ENCODE peak calls at places on chromosome 1, in six cellular contexts. O is choroid plexus epithelial cell, A is breast epithelium, T is GM23338, K is AG04449, H is cardiac fibroblast. V is an unnamed sample.

GRCh38 chr1:231187556-231187955 is 25.7 kb downstream of the TRIM67 start:
- DNase-seq in T (no peak), K (no peak), A (no peak), O (no peak), H (no peak), V (no peak)

GRCh38 chr1:183267646-183268431 is 81.8 kb downstream of the LAMC2 start:
- DNase-seq in T (no peak), A (no peak), H (peak; percentile 96), O (peak; percentile 86), K (peak; percentile 96), V (peak; percentile 98)

GRCh38 chr1:29328897-29329775 is 92.8 kb downstream of the PTPRU start:
- DNase-seq in H (no peak), O (no peak), A (no peak), T (no peak), K (no peak), V (no peak)

GRCh38 chr1:154407021-154407865 is 2.1 kb downstream of the IL6R start:
- DNase-seq in K (no peak), A (no peak), O (no peak), H (no peak), T (no peak), V (peak; percentile 85)

GRCh38 chr1:65955071-65955470 is 162.4 kb downstream of the PDE4B start:
- DNase-seq in T (no peak), O (peak; percentile 13), H (no peak), A (no peak), K (no peak), V (no peak)

GRCh38 chr1:62373221-62373620 is 54.0 kb upstream of the KANK4 start:
- DNase-seq in A (no peak), H (no peak), O (no peak), K (no peak), T (no peak), V (no peak)

GRCh38 chr1:117613249-117613968 is 7.6 kb downstream of the TENT5C start:
- DNase-seq in H (peak; percentile 5), A (no peak), O (no peak), T (no peak), K (no peak), V (peak; percentile 57)

GRCh38 chr1:248840946-248841345 is 2.9 kb downstream of the ZNF672 start:
- DNase-seq in T (no peak), H (peak; percentile 73), O (no peak), A (no peak), K (no peak), V (no peak)

GRCh38 chr1:47416319-47417128 is 439 bp downstream of the FOXE3 start:
- DNase-seq in T (peak; percentile 58), K (no peak), A (no peak), O (no peak), H (no peak), V (no peak)

GRCh38 chr1:56063461-56063860 is 515.9 kb downstream of the PLPP3 start:
- DNase-seq in T (no peak), H (no peak), K (no peak), A (no peak), O (no peak), V (no peak)

GRCh38 chr1:78126506-78126905 is 80.7 kb downstream of the GIPC2 start:
- DNase-seq in H (peak; percentile 65), K (no peak), O (peak; percentile 50), T (no peak), A (no peak), V (no peak)

GRCh38 chr1:93435443-93435842 is 12.5 kb upstream of the FNBP1L start:
- DNase-seq in K (no peak), T (no peak), H (no peak), O (no peak), A (no peak), V (no peak)

GRCh38 chr1:234638832-234639799 is 29.1 kb upstream of the IRF2BP2 start:
- DNase-seq in O (no peak), A (no peak), T (no peak), K (no peak), H (no peak), V (no peak)

GRCh38 chr1:90717356-90717664 is 208 bp upstream of the BARHL2 start:
- DNase-seq in O (no peak), A (no peak), T (peak; percentile 50), H (no peak), K (no peak), V (no peak)

GRCh38 chr1:43507296-43508295 is 23.1 kb upstream of the PTPRF start:
- DNase-seq in T (no peak), O (no peak), K (no peak), H (no peak), A (no peak), V (no peak)

GRCh38 chr1:197865809-197866208 is 36.6 kb upstream of the C1orf53 start:
- DNase-seq in O (no peak), K (no peak), T (no peak), H (no peak), A (no peak), V (no peak)

GRCh38 chr1:210093461-210093860 is 139.1 kb upstream of the SERTAD4 start:
- DNase-seq in A (no peak), T (no peak), O (no peak), H (no peak), K (no peak), V (no peak)

GRCh38 chr1:203165800-203166161 is 9.8 kb downstream of the MYBPH start:
- DNase-seq in K (no peak), H (no peak), T (no peak), A (no peak), O (no peak), V (no peak)

GRCh38 chr1:203167913-203168200 is 7.8 kb downstream of the MYBPH start:
- DNase-seq in K (no peak), T (no peak), H (no peak), A (no peak), O (no peak), V (no peak)

GRCh38 chr1:203167026-203167912 is 8.4 kb downstream of the MYBPH start:
- DNase-seq in H (no peak), A (no peak), O (no peak), T (peak; percentile 30), K (no peak), V (no peak)

GRCh38 chr1:203165101-203165799 is 10.4 kb downstream of the MYBPH start:
- DNase-seq in O (no peak), K (no peak), A (no peak), H (no peak), T (no peak), V (no peak)

DNA sequence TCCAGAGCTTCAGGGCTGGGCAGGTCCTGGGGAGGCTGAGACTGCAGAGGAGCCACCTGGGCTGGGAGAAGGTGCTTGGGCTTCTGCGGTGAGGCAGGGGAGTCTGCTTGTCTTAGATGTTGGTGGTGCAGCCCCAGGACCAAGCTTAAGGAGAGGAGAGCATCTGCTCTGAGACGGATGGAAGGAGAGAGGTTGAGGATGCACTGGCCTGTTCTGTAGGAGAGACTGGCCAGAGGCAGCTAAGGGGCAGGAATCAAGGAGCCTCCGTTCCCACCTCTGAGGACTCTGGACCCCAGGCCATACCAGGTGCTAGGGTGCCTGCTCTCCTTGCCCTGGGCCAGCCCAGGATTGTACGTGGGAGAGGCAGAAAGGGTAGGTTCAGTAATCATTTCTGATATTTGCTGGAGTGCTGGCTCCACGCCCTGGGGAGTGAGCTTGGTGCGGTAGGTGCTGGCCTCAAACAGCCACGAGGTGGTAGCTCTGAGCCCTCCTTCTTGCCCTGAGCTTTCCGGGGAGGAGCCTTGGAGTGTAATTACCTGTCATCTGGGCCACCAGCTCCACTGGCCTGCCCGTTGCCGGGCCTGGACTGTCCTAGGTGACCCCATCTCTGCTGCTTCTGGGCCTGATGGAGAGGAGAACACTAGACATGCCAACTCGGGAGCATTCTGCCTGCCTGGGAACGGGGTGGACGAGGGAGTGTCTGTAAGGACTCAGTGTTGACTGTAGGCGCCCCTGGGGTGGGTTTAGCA is 9.3 kb downstream of the MYBPH start:
- DNase-seq in K (no peak), T (no peak), A (no peak), H (no peak), O (peak; percentile 18), V (peak; percentile 72)
- TF ChIP-seq CTCF in K (peak; percentile 18), T (peak; percentile 34), A (no peak), H (peak; percentile 5), O (peak; percentile 34), V (no peak)

DNA sequence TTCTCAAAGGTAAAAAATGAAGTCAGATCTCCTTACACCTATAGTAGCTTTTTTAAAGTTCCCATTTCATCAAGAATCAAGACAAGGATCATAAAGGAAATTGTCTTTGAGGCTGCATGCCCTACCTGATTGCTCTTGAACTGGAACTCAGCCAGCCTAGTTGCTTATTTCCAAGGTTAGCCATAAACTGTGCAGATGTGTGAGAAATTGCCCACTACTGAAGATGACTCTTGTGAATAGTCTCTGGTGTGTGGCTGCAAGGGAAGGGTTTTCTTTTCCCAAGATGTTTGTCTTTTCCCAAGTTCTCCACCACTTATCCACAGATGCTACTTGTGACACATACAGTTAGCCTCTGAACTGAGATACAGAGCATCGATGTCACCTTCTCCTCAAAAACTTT is 81.7 kb upstream of the DUSP10 start:
- DNase-seq in H (no peak), A (no peak), O (no peak), K (no peak), T (no peak), V (no peak)
- TF ChIP-seq CTCF in H (no peak), A (no peak), O (no peak), K (no peak), T (no peak), V (no peak)

DNA sequence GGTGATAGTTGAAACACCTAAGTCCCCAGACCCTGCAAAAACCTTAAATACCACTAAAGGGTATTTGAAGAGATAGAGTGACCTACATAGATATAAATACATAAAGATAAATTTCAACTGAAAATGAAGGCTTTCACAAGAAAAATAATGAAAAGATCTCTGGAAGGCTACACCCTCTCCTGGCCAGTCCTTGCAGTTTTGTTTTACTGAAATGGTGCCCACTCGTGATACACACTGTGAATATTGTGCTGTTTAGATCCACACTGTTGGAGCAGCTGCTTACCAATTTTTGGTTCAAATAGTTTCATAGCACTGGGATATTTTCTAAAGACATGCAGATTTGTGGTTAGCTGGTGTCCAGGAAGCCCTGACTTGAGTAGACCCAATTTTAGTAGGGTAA is 31.5 kb upstream of the RNF187 start:
- DNase-seq in O (peak; percentile 59), A (no peak), T (no peak), K (no peak), H (no peak), V (peak; percentile 23)
- TF ChIP-seq CTCF in O (peak; percentile 65), A (no peak), T (peak; percentile 41), K (peak; percentile 3), H (peak; percentile 16), V (peak; percentile 57)

DNA sequence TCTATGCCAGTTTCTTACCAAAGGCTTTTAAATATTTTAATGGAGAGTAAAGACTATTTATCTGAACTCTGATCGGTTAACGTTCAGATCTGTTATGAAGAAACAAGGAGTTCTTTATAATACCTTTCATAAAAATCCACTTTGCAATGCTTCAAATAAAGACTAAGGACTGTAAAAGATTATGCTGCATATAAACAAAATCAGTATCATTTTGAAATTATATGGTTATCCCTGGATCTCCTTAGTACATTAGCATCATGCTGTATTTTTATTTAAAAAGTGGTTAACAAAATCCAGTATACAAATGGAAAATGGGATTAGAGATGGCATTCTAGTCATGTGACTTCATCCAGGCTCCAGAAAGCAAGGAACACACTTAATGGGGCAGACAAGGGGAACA is 386.8 kb downstream of the LMO4 start:
- DNase-seq in A (no peak), T (no peak), H (no peak), O (no peak), K (no peak), V (no peak)
- TF ChIP-seq CTCF in A (no peak), T (no peak), H (no peak), O (no peak), K (no peak), V (no peak)

V was measured in MCF 10A.